ENCODE peak calls at places on chromosomes 16 and 17, in six cellular contexts. One of them, this sample, is unnamed.

GRCh38 chr16:85390511-85391174 is 222.5 kb upstream of the GSE1 start:
- DNase-seq in sigmoid colon: peak
- DNase-seq in ovary: peak
- DNase-seq in spleen: peak
- DNase-seq in AG04450: peak
- DNase-seq in Peyer's patch: peak
- DNase-seq in this sample: peak

GRCh38 chr17:80855968-80856862 is 135.4 kb upstream of the CHMP6 start:
- DNase-seq in spleen: peak
- DNase-seq in Peyer's patch: peak
- DNase-seq in sigmoid colon: peak
- DNase-seq in ovary: no peak
- DNase-seq in AG04450: peak
- DNase-seq in this sample: peak

GRCh38 chr16:840561-841454 is 40.3 kb upstream of the GNG13 start:
- DNase-seq in sigmoid colon: no peak
- DNase-seq in ovary: no peak
- DNase-seq in AG04450: no peak
- DNase-seq in spleen: peak
- DNase-seq in Peyer's patch: no peak
- DNase-seq in this sample: no peak

GRCh38 chr17:69516911-69517310 is 102.4 kb downstream of the MAP2K6 start:
- DNase-seq in Peyer's patch: no peak
- DNase-seq in sigmoid colon: no peak
- DNase-seq in AG04450: no peak
- DNase-seq in ovary: no peak
- DNase-seq in spleen: no peak
- DNase-seq in this sample: no peak

GRCh38 chr17:8629371-8630226 is 926 bp downstream of the MYH10 start:
- DNase-seq in ovary: peak
- DNase-seq in Peyer's patch: no peak
- DNase-seq in AG04450: no peak
- DNase-seq in spleen: peak
- DNase-seq in sigmoid colon: peak
- DNase-seq in this sample: peak

GRCh38 chr16:50301626-50302471 is 35.5 kb downstream of the ADCY7 start:
- DNase-seq in sigmoid colon: peak
- DNase-seq in AG04450: no peak
- DNase-seq in spleen: peak
- DNase-seq in ovary: peak
- DNase-seq in Peyer's patch: peak
- DNase-seq in this sample: peak

GRCh38 chr16:56611281-56611833 is 3.0 kb downstream of the MT2A start:
- DNase-seq in ovary: no peak
- DNase-seq in sigmoid colon: no peak
- DNase-seq in AG04450: no peak
- DNase-seq in Peyer's patch: peak
- DNase-seq in spleen: peak
- DNase-seq in this sample: peak

GRCh38 chr17:38716368-38717005 is 11.4 kb downstream of the MLLT6 start:
- DNase-seq in AG04450: no peak
- DNase-seq in Peyer's patch: no peak
- DNase-seq in sigmoid colon: no peak
- DNase-seq in ovary: no peak
- DNase-seq in spleen: no peak
- DNase-seq in this sample: no peak

GRCh38 chr16:54957403-54957802 is 26.7 kb downstream of the IRX5 start:
- DNase-seq in AG04450: no peak
- DNase-seq in spleen: no peak
- DNase-seq in ovary: no peak
- DNase-seq in sigmoid colon: no peak
- DNase-seq in Peyer's patch: no peak
- DNase-seq in this sample: no peak

GRCh38 chr16:29811896-29812665 is at the start of gene PRRT2:
- DNase-seq in sigmoid colon: peak
- DNase-seq in ovary: peak
- DNase-seq in spleen: peak
- DNase-seq in AG04450: no peak
- DNase-seq in Peyer's patch: peak
- DNase-seq in this sample: peak

GRCh38 chr16:90019543-90020259 is 445 bp upstream of the DBNDD1 start:
- DNase-seq in Peyer's patch: peak
- DNase-seq in sigmoid colon: no peak
- DNase-seq in AG04450: peak
- DNase-seq in spleen: peak
- DNase-seq in ovary: peak
- DNase-seq in this sample: no peak
- H3K4me3 ChIP-seq in Peyer's patch: peak
- H3K4me3 ChIP-seq in sigmoid colon: peak
- H3K4me3 ChIP-seq in AG04450: peak
- H3K4me3 ChIP-seq in spleen: peak
- H3K4me3 ChIP-seq in ovary: peak
- H3K4me3 ChIP-seq in this sample: peak

GRCh38 chr17:56320443-56320842 is 167.2 kb downstream of the ANKFN1 start:
- DNase-seq in Peyer's patch: no peak
- DNase-seq in AG04450: no peak
- DNase-seq in ovary: no peak
- DNase-seq in sigmoid colon: no peak
- DNase-seq in spleen: no peak
- DNase-seq in this sample: no peak

GRCh38 chr17:56314026-56314425 is 160.8 kb downstream of the ANKFN1 start:
- DNase-seq in sigmoid colon: no peak
- DNase-seq in ovary: no peak
- DNase-seq in spleen: no peak
- DNase-seq in AG04450: no peak
- DNase-seq in Peyer's patch: no peak
- DNase-seq in this sample: no peak

GRCh38 chr17:56316604-56317003 is 163.3 kb downstream of the ANKFN1 start:
- DNase-seq in sigmoid colon: no peak
- DNase-seq in AG04450: no peak
- DNase-seq in spleen: no peak
- DNase-seq in ovary: no peak
- DNase-seq in Peyer's patch: no peak
- DNase-seq in this sample: no peak

GRCh38 chr17:56319531-56319930 is 166.3 kb downstream of the ANKFN1 start:
- DNase-seq in AG04450: peak
- DNase-seq in spleen: no peak
- DNase-seq in ovary: no peak
- DNase-seq in Peyer's patch: no peak
- DNase-seq in sigmoid colon: no peak
- DNase-seq in this sample: no peak

DNA sequence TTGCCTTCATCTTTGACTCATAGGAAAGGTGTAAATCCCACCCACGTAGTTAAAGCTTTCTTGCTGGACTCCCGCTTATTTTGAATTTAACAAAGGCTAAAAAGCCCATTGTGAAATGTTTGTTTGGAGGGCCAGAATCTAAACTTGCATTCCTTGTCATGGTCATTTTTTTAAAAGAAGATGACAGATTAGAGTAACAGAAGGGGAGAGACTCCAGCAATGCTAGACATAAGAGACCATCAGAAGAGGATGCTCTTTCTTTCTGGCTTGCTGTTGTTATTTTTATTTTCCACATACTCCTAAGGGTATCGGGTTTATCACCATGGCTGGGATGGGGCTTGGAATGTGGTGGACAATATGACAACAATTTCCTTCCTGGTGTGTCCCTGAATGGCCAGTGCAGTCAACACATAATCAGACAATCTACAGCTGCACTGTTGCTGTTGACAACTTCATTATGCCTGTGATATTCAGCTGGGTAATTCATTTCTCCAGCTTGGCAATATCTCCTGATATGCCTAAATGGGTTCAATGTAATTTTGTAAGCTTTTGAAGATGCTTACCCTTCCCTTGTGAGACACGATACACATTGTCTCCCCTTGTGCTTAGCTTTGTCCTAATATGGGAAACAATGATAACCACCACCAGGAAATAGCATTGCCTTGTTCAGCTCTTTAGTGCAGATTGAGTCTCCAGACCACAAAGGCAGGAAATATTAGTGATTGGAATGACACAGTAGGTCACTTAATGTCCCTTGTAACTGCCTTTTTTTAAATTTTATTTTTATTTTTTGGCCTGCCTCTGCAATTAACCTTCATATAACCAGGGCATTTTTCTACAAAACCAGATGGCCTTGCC is 164.3 kb downstream of the ANKFN1 start:
- DNase-seq in ovary: no peak
- DNase-seq in sigmoid colon: no peak
- DNase-seq in spleen: no peak
- DNase-seq in AG04450: no peak
- DNase-seq in Peyer's patch: no peak
- DNase-seq in this sample: no peak
- H3K27ac ChIP-seq in ovary: no peak
- H3K27ac ChIP-seq in sigmoid colon: no peak
- H3K27ac ChIP-seq in spleen: no peak
- H3K27ac ChIP-seq in AG04450: no peak
- H3K27ac ChIP-seq in Peyer's patch: no peak
- H3K27ac ChIP-seq in this sample: no peak

GRCh38 chr17:7627250-7628121 is at the start of gene SAT2:
- DNase-seq in Peyer's patch: peak
- DNase-seq in sigmoid colon: peak
- DNase-seq in ovary: peak
- DNase-seq in AG04450: peak
- DNase-seq in spleen: peak
- DNase-seq in this sample: peak

GRCh38 chr17:7626956-7627249 is 718 bp downstream of the SAT2 start:
- DNase-seq in Peyer's patch: peak
- DNase-seq in ovary: no peak
- DNase-seq in AG04450: no peak
- DNase-seq in spleen: no peak
- DNase-seq in sigmoid colon: no peak
- DNase-seq in this sample: no peak

GRCh38 chr17:7629939-7630571 is at the start of gene SHBG:
- DNase-seq in ovary: no peak
- DNase-seq in spleen: no peak
- DNase-seq in sigmoid colon: no peak
- DNase-seq in Peyer's patch: no peak
- DNase-seq in AG04450: no peak
- DNase-seq in this sample: no peak

GRCh38 chr17:7623661-7624060 is 4.0 kb downstream of the SAT2 start:
- DNase-seq in AG04450: no peak
- DNase-seq in Peyer's patch: no peak
- DNase-seq in ovary: no peak
- DNase-seq in sigmoid colon: no peak
- DNase-seq in spleen: no peak
- DNase-seq in this sample: no peak

GRCh38 chr17:7626307-7626706 is 1.3 kb downstream of the SAT2 start:
- DNase-seq in AG04450: no peak
- DNase-seq in ovary: no peak
- DNase-seq in spleen: no peak
- DNase-seq in sigmoid colon: peak
- DNase-seq in Peyer's patch: no peak
- DNase-seq in this sample: peak
- H3K4me3 ChIP-seq in AG04450: peak
- H3K4me3 ChIP-seq in ovary: no peak
- H3K4me3 ChIP-seq in spleen: no peak
- H3K4me3 ChIP-seq in sigmoid colon: peak
- H3K4me3 ChIP-seq in Peyer's patch: no peak
- H3K4me3 ChIP-seq in this sample: no peak

DNA sequence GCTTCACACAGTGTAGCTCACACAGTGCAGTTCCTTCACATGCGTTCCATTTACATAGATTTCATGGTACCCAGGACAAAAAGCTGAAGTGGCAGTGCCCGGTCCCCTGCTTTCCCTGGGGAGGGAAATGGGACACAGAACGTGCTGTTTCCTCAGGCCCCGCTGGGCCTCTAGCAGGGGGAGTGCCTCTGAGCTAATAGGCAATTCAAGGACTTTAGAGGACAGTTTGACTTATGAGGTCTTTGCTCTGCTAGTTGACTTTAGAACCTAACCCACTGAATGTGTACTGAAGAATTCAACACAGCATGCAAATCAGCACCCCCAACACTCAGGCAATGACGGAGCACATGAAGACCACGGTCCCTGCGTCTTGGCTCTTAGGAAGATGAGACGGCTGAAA is 6.8 kb downstream of the CDIP1 start:
- DNase-seq in AG04450: no peak
- DNase-seq in ovary: no peak
- DNase-seq in Peyer's patch: no peak
- DNase-seq in spleen: no peak
- DNase-seq in sigmoid colon: no peak
- DNase-seq in this sample: no peak
- H3K27ac ChIP-seq in AG04450: no peak
- H3K27ac ChIP-seq in ovary: no peak
- H3K27ac ChIP-seq in Peyer's patch: no peak
- H3K27ac ChIP-seq in spleen: no peak
- H3K27ac ChIP-seq in sigmoid colon: no peak
- H3K27ac ChIP-seq in this sample: no peak

GRCh38 chr17:44353656-44354331 is 8.7 kb downstream of the GRN start:
- DNase-seq in sigmoid colon: no peak
- DNase-seq in Peyer's patch: peak
- DNase-seq in AG04450: no peak
- DNase-seq in ovary: no peak
- DNase-seq in spleen: peak
- DNase-seq in this sample: no peak
- H3K4me3 ChIP-seq in sigmoid colon: peak
- H3K4me3 ChIP-seq in Peyer's patch: peak
- H3K4me3 ChIP-seq in AG04450: no peak
- H3K4me3 ChIP-seq in ovary: peak
- H3K4me3 ChIP-seq in spleen: no peak
- H3K4me3 ChIP-seq in this sample: peak